ENCODE peak calls at places on chromosome 3, in ten cellular contexts. D is cardiac muscle cell; K is left lung; N is HepG2; M is left ventricle myocardium inferior; Y is mesenchymal stem cell; Z is breast epithelium; J is heart left ventricle; F is MM.1S; U is CD4-positive, alpha-beta T cell. T is an unnamed sample. For H3K9me3, the result is how much of the 10 kb centered on the place peaks cover.

GRCh38 chr3:138440596-138440995 is 6.2 kb downstream of the ESYT3 start:
- DNase-seq in D (no peak), K (no peak), N (no peak), M (no peak), Y (no peak), Z (no peak), J (no peak), F (no peak), U (no peak), T (no peak)

GRCh38 chr3:185677146-185677829 is 91.2 kb downstream of the SENP2 start:
- DNase-seq in D (peak), K (no peak), N (peak), M (no peak), Y (peak), Z (no peak), J (no peak), F (peak), U (no peak), T (no peak)

GRCh38 chr3:47664519-47664918 is 85.9 kb upstream of the CSPG5 start:
- DNase-seq in D (peak), K (no peak), N (peak), M (no peak), Y (peak), Z (no peak), J (no peak), F (no peak), U (no peak), T (no peak)

GRCh38 chr3:98577178-98577895 is 16.1 kb downstream of the CPOX start:
- DNase-seq in D (no peak), K (no peak), N (no peak), M (no peak), Y (no peak), Z (no peak), J (no peak), F (no peak), U (no peak), T (no peak)

GRCh38 chr3:133393691-133394474 is 6.0 kb upstream of the BFSP2 start:
- DNase-seq in D (no peak), K (no peak), N (no peak), M (peak), Y (no peak), Z (no peak), J (no peak), F (no peak), U (no peak), T (peak)

GRCh38 chr3:50388021-50388719 is 28.8 kb upstream of the TMEM115 start:
- DNase-seq in D (peak), K (no peak), N (no peak), M (no peak), Y (peak), Z (no peak), J (no peak), F (no peak), U (no peak), T (no peak)

GRCh38 chr3:62667714-62668113 is 207.5 kb downstream of the CADPS start:
- DNase-seq in D (no peak), K (no peak), N (peak), M (no peak), Y (no peak), Z (no peak), J (no peak), F (no peak), U (no peak), T (no peak)

GRCh38 chr3:17027344-17027743 is 142.6 kb downstream of the PLCL2 start:
- DNase-seq in D (no peak), K (no peak), N (no peak), M (no peak), Y (no peak), Z (no peak), J (no peak), F (no peak), U (no peak), T (no peak)

GRCh38 chr3:112002458-112002971 is 3.8 kb downstream of the TAGLN3 start:
- DNase-seq in D (no peak), K (no peak), N (no peak), M (no peak), Y (no peak), Z (no peak), J (no peak), F (no peak), U (no peak), T (no peak)

GRCh38 chr3:147191795-147192385 is 214.5 kb downstream of the ZIC4 start:
- DNase-seq in D (peak), K (no peak), N (peak), M (no peak), Y (peak), Z (no peak), J (no peak), F (peak), U (no peak), T (no peak)

GRCh38 chr3:191982481-191982880 is 521.5 kb downstream of the PYDC2 start:
- DNase-seq in D (no peak), K (no peak), N (no peak), M (no peak), Y (no peak), Z (no peak), J (no peak), F (no peak), U (no peak), T (no peak)

GRCh38 chr3:22988566-22988965 is 214.6 kb upstream of the UBE2E2 start:
- DNase-seq in D (peak), K (no peak), N (no peak), M (peak), Y (no peak), Z (no peak), J (no peak), F (no peak), U (no peak), T (no peak)

GRCh38 chr3:131036986-131037385 is 10.3 kb downstream of the NEK11 start:
- DNase-seq in D (no peak), K (no peak), N (no peak), M (no peak), Y (no peak), Z (no peak), J (no peak), F (no peak), U (no peak), T (no peak)

GRCh38 chr3:150407818-150408231 is 273 bp upstream of the TSC22D2 start:
- DNase-seq in D (no peak), K (no peak), N (no peak), M (peak), Y (peak), Z (no peak), J (peak), F (no peak), U (peak), T (peak)

GRCh38 chr3:171044828-171045793 is 18.6 kb upstream of the SLC2A2 start:
- DNase-seq in D (no peak), K (no peak), N (peak), M (no peak), Y (peak), Z (no peak), J (no peak), F (no peak), U (no peak), T (no peak)

GRCh38 chr3:113058188-113058587 is 67.4 kb downstream of the GTPBP8 start:
- DNase-seq in D (no peak), K (no peak), N (no peak), M (no peak), Y (no peak), Z (no peak), J (no peak), F (no peak), U (no peak), T (no peak)

GRCh38 chr3:132789959-132790358 is 67.8 kb upstream of the NPHP3 start:
- DNase-seq in D (no peak), K (no peak), N (no peak), M (no peak), Y (no peak), Z (no peak), J (no peak), F (no peak), U (no peak), T (no peak)

GRCh38 chr3:69941439-69942176 is 57.9 kb upstream of the SAMMSON start:
- DNase-seq in D (no peak), K (no peak), N (no peak), M (no peak), Y (peak), Z (no peak), J (no peak), F (no peak), U (no peak), T (no peak)

DNA sequence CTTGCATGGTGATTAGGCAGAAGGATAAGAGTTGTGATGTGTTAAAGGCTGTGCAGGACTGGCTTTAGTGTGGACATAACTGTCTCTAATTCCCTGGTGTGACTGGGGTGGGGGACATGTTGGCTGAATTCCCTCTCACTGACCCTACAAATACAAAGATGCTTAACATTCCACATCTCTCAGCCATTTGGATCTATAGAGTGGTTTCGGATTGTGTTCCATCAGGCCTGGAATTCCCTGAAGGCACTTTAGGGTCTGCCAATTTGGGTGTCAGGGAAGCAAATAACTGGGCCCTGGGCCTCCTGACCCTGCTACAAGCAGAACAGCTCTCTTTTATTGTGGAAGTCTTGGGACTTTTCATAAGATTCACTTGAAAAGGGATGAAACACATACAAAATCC is 56.2 kb downstream of the ARHGEF26 start:
- DNase-seq in D (peak), K (no peak), N (no peak), M (no peak), Y (no peak), Z (no peak), J (no peak), F (no peak), U (no peak), T (no peak)
- H3K27ac ChIP-seq in D (no peak), K (no peak), N (no peak), M (no peak), Y (no peak), Z (no peak), J (no peak), F (no peak), U (no peak), T (no peak)

DNA sequence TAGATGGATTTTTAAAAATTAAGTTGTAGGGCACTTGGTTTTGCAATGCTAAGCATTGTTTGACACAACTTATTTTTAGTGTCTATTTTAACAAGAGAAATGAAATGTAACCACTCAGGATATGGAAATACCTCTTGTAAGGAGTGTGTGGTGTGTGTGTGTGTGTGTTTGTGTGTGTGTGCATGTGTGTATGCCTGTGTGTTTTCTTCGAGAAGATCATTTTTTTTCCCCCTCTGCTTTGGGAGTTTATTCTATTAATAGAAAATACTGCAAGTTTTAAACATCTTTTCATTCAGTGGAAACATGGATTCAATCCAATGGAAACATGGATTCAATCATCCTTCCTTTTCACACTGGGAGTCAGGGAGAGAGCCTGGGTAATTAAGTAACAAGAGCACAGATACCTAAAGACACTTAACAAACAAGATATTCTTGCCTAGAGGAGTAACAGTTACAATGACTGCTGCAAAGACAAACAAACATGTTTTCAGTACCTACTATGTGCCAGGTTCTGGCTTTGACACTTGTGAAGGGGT is 567.2 kb upstream of the TBL1XR1 start:
- DNase-seq in D (no peak), K (no peak), N (no peak), M (no peak), Y (peak), Z (no peak), J (no peak), F (no peak), U (no peak), T (no peak)
- H3K9me3 ChIP-seq in D (under half), K (under half), N (under half), M (under half), Y (under half), Z (under half), J (under half), F (under half), U (under half), T (under half)

GRCh38 chr3:38534180-38534579 is 38.0 kb downstream of the EXOG start:
- DNase-seq in D (no peak), K (no peak), N (no peak), M (no peak), Y (no peak), Z (no peak), J (no peak), F (no peak), U (no peak), T (no peak)

GRCh38 chr3:38533285-38533994 is 37.3 kb downstream of the EXOG start:
- DNase-seq in D (peak), K (no peak), N (no peak), M (peak), Y (no peak), Z (no peak), J (peak), F (no peak), U (no peak), T (peak)

GRCh38 chr3:38534604-38535003 is 38.5 kb downstream of the EXOG start:
- DNase-seq in D (no peak), K (no peak), N (no peak), M (no peak), Y (no peak), Z (no peak), J (no peak), F (no peak), U (no peak), T (no peak)

GRCh38 chr3:38528457-38528856 is 32.3 kb downstream of the EXOG start:
- DNase-seq in D (peak), K (no peak), N (peak), M (no peak), Y (no peak), Z (no peak), J (no peak), F (peak), U (no peak), T (no peak)

GRCh38 chr3:38532529-38532928 is 36.4 kb downstream of the EXOG start:
- DNase-seq in D (no peak), K (no peak), N (no peak), M (no peak), Y (no peak), Z (no peak), J (no peak), F (no peak), U (no peak), T (no peak)
- H3K27ac ChIP-seq in D (no peak), K (no peak), N (no peak), M (peak), Y (no peak), Z (no peak), J (peak), F (no peak), U (no peak), T (peak)

DNA sequence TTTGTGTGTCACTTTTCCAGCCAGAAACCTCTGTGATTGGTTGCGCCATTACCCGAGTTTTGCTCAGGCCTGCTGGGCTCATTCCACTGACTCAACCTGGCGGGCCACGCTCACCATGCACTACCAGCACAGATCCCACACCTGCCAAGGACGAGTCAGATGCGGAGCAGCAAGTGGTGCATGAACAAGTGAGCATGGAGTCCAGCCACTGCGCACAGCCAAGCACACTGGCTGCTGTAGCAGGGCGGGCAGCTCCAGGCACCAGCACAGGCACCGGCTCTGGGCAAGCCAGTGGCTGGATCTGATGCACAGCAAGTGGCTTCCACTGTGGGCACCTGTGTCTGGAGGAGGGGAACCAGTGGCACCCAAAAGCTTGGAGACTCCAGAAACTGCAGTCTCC is 110.4 kb downstream of the CBLB start:
- DNase-seq in D (no peak), K (peak), N (no peak), M (no peak), Y (no peak), Z (no peak), J (no peak), F (no peak), U (no peak), T (no peak)
- H3K9me3 ChIP-seq in D (under half), K (under half), N (under half), M (under half), Y (under half), Z (under half), J (under half), F (under half), U (under half), T (under half)

GRCh38 chr3:11690863-11691833 is 47.4 kb upstream of the VGLL4 start:
- DNase-seq in D (no peak), K (no peak), N (peak), M (no peak), Y (peak), Z (no peak), J (no peak), F (no peak), U (no peak), T (no peak)

GRCh38 chr3:11692251-11692813 is 48.6 kb upstream of the VGLL4 start:
- DNase-seq in D (no peak), K (no peak), N (no peak), M (no peak), Y (no peak), Z (no peak), J (no peak), F (no peak), U (no peak), T (no peak)

GRCh38 chr3:11689749-11690148 is 46.0 kb upstream of the VGLL4 start:
- DNase-seq in D (no peak), K (no peak), N (no peak), M (no peak), Y (no peak), Z (no peak), J (no peak), F (no peak), U (no peak), T (no peak)
- H3K27ac ChIP-seq in D (no peak), K (no peak), N (no peak), M (no peak), Y (no peak), Z (no peak), J (no peak), F (no peak), U (no peak), T (no peak)

GRCh38 chr3:33991673-33992072 is 193.2 kb downstream of the PDCD6IP start:
- DNase-seq in D (no peak), K (no peak), N (no peak), M (no peak), Y (no peak), Z (no peak), J (no peak), F (no peak), U (no peak), T (no peak)
- H3K9me3 ChIP-seq in D (under half), K (under half), N (under half), M (under half), Y (under half), Z (under half), J (under half), F (under half), U (under half), T (under half)

GRCh38 chr3:140424211-140424610 is 253.7 kb upstream of the TRIM42 start:
- DNase-seq in D (no peak), K (no peak), N (no peak), M (no peak), Y (no peak), Z (no peak), J (no peak), F (no peak), U (no peak), T (no peak)
- H3K27ac ChIP-seq in D (peak), K (no peak), N (no peak), M (no peak), Y (peak), Z (no peak), J (no peak), F (no peak), U (no peak), T (no peak)

GRCh38 chr3:127102587-127102986 is 90.3 kb upstream of the PRR23E start:
- DNase-seq in D (no peak), K (no peak), N (no peak), M (no peak), Y (no peak), Z (peak), J (no peak), F (no peak), U (no peak), T (no peak)
- H3K9me3 ChIP-seq in D (under half), K (under half), N (under half), M (under half), Y (under half), Z (under half), J (under half), F (under half), U (under half), T (under half)

DNA sequence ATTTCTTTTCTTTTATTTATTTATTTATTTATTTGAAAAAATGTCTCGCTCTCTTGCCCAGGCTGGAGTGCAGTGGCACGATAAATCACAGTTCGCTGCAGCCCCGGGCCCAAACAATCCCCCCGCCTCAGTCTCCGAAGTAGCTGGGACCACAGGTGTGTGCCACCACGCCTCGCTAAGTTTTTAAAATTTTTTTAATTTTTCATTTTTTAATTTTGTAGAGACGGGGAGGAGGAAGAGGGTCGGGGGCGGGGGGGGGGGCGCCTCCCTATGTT is 464 bp upstream of the MFN1 start:
- DNase-seq in D (no peak), K (no peak), N (no peak), M (no peak), Y (no peak), Z (no peak), J (no peak), F (no peak), U (no peak), T (no peak)
- H3K27ac ChIP-seq in D (peak), K (peak), N (peak), M (peak), Y (no peak), Z (peak), J (peak), F (no peak), U (no peak), T (peak)

DNA sequence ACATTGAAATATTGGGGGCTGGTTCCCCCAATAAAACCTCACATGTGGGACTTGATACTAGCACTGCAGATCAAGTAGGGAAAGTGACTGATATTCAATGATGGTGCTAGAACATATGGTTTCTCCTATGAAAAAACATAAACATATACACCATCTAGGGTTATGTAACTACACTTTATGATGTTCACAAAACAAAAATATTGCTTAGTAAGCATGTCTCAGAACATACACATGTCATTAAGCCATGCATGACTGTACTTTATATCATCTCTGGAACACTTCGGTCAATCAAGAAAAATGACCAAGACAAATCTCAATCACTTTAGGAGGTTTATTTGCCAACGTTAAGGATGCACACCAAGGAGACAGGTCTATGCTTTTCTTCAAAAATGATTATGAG is 57.4 kb downstream of the ZNF717 start:
- DNase-seq in D (no peak), K (no peak), N (no peak), M (no peak), Y (no peak), Z (no peak), J (no peak), F (no peak), U (no peak), T (no peak)
- H3K9me3 ChIP-seq in D (under half), K (half or more), N (half or more), M (half or more), Y (half or more), Z (half or more), J (half or more), F (under half), U (half or more), T (under half)

T was measured in heart right ventricle.